ENCODE peak calls at places on chromosomes 1 and 21, in ten cellular contexts. N is dorsolateral prefrontal cortex, J is naive B cell, I is ovary, A is skeletal muscle cell, W is HCEC 1CT, Q is tibial nerve, E is ACHN, K is T-helper 1 cell, Y is activated T-helper 1 cell treated with Interleukin-2 at 50 U/mL for 16 hours. R is an unnamed sample.

GRCh38 chr1:183304466-183305122 is 113.6 kb downstream of the NMNAT2 start:
- DNase-seq in N (no peak), J (no peak), I (no peak), A (no peak), W (no peak), Q (no peak), E (no peak), K (no peak), Y (no peak), R (no peak)

GRCh38 chr21:24395320-24395933 is 1211.9 kb downstream of the MRPL39 start:
- DNase-seq in N (no peak), J (no peak), I (no peak), A (no peak), W (no peak), Q (no peak), E (peak), K (no peak), Y (no peak), R (no peak)

GRCh38 chr21:22795091-22795490 is 1796.9 kb downstream of the NCAM2 start:
- DNase-seq in N (no peak), J (no peak), I (no peak), A (no peak), W (no peak), Q (no peak), E (no peak), K (no peak), Y (no peak), R (no peak)

GRCh38 chr1:244439391-244440032 is 12.2 kb downstream of the ADSS2 start:
- DNase-seq in N (no peak), J (no peak), I (no peak), A (no peak), W (no peak), Q (no peak), E (no peak), K (no peak), Y (no peak), R (no peak)

GRCh38 chr21:34017127-34017961 is 56.0 kb upstream of the MRPS6 start:
- DNase-seq in N (no peak), J (no peak), I (no peak), A (no peak), W (no peak), Q (no peak), E (no peak), K (no peak), Y (no peak), R (no peak)

GRCh38 chr21:22871692-22872091 is 1873.5 kb downstream of the NCAM2 start:
- DNase-seq in N (no peak), J (no peak), I (no peak), A (no peak), W (no peak), Q (no peak), E (no peak), K (no peak), Y (no peak), R (no peak)

GRCh38 chr1:193443886-193444285 is 257.5 kb upstream of the B3GALT2 start:
- DNase-seq in N (no peak), J (no peak), I (no peak), A (no peak), W (no peak), Q (no peak), E (no peak), K (no peak), Y (no peak), R (no peak)

GRCh38 chr1:201328576-201328975 is 45.3 kb downstream of the PKP1 start:
- DNase-seq in N (no peak), J (no peak), I (no peak), A (no peak), W (no peak), Q (no peak), E (no peak), K (no peak), Y (no peak), R (no peak)

GRCh38 chr1:54998677-54999076 is at the start of gene BSND:
- DNase-seq in N (no peak), J (no peak), I (no peak), A (no peak), W (no peak), Q (no peak), E (no peak), K (no peak), Y (no peak), R (no peak)

GRCh38 chr1:25554886-25555752 is 11.7 kb downstream of the LDLRAP1 start:
- DNase-seq in N (no peak), J (no peak), I (no peak), A (no peak), W (no peak), Q (no peak), E (no peak), K (no peak), Y (no peak), R (no peak)

GRCh38 chr1:24727490-24728214 is 17.6 kb upstream of the CLIC4 start:
- DNase-seq in N (no peak), J (peak), I (peak), A (no peak), W (peak), Q (no peak), E (peak), K (no peak), Y (no peak), R (no peak)

GRCh38 chr1:15577691-15578090 is 7.2 kb downstream of the AGMAT start:
- DNase-seq in N (no peak), J (no peak), I (no peak), A (no peak), W (no peak), Q (no peak), E (no peak), K (peak), Y (no peak), R (no peak)

GRCh38 chr1:36652011-36652410 is 169.3 kb upstream of the CSF3R start:
- DNase-seq in N (no peak), J (no peak), I (no peak), A (no peak), W (no peak), Q (no peak), E (no peak), K (no peak), Y (no peak), R (no peak)

GRCh38 chr1:232179896-232180760 is 449.8 kb downstream of the SIPA1L2 start:
- DNase-seq in N (no peak), J (no peak), I (no peak), A (no peak), W (no peak), Q (no peak), E (no peak), K (no peak), Y (no peak), R (no peak)

GRCh38 chr1:154431586-154432373 is 26.6 kb downstream of the IL6R start:
- DNase-seq in N (no peak), J (no peak), I (no peak), A (peak), W (peak), Q (no peak), E (peak), K (peak), Y (no peak), R (peak)

GRCh38 chr1:21308847-21309652 is 18.8 kb upstream of the ECE1 start:
- DNase-seq in N (no peak), J (no peak), I (no peak), A (no peak), W (no peak), Q (no peak), E (peak), K (no peak), Y (no peak), R (no peak)

GRCh38 chr21:43775795-43776430 is at the start of gene CSTB:
- DNase-seq in N (peak), J (peak), I (peak), A (no peak), W (peak), Q (peak), E (peak), K (peak), Y (peak), R (peak)

GRCh38 chr1:154583691-154584212 is 16.2 kb downstream of the CHRNB2 start:
- DNase-seq in N (no peak), J (no peak), I (peak), A (peak), W (peak), Q (no peak), E (no peak), K (no peak), Y (no peak), R (no peak)

GRCh38 chr1:51555866-51556619 is 37.0 kb upstream of the EPS15 start:
- DNase-seq in N (no peak), J (no peak), I (no peak), A (no peak), W (no peak), Q (no peak), E (no peak), K (no peak), Y (no peak), R (no peak)

GRCh38 chr21:16071082-16071481 is 341.3 kb downstream of the USP25 start:
- DNase-seq in N (peak), J (no peak), I (peak), A (no peak), W (no peak), Q (no peak), E (no peak), K (no peak), Y (no peak), R (no peak)

GRCh38 chr1:20699558-20699957 is 18.2 kb downstream of the KIF17 start:
- DNase-seq in N (no peak), J (no peak), I (no peak), A (peak), W (no peak), Q (no peak), E (no peak), K (no peak), Y (no peak), R (no peak)

GRCh38 chr1:165629848-165630628 is 996 bp upstream of the MGST3 start:
- DNase-seq in N (no peak), J (no peak), I (no peak), A (no peak), W (no peak), Q (no peak), E (no peak), K (no peak), Y (no peak), R (no peak)

GRCh38 chr1:203628997-203629508 is 2.4 kb downstream of the ATP2B4 start:
- DNase-seq in N (no peak), J (no peak), I (no peak), A (no peak), W (no peak), Q (no peak), E (peak), K (peak), Y (no peak), R (no peak)

GRCh38 chr1:56797079-56797685 is 22.0 kb downstream of the FYB2 start:
- DNase-seq in N (no peak), J (no peak), I (no peak), A (no peak), W (no peak), Q (no peak), E (no peak), K (no peak), Y (no peak), R (no peak)

GRCh38 chr1:232367293-232367692 is 262.6 kb downstream of the SIPA1L2 start:
- DNase-seq in N (no peak), J (no peak), I (no peak), A (no peak), W (no peak), Q (no peak), E (no peak), K (no peak), Y (no peak), R (no peak)

GRCh38 chr1:43935711-43936427 is 2.3 kb downstream of the ARTN start:
- DNase-seq in N (no peak), J (no peak), I (peak), A (no peak), W (no peak), Q (no peak), E (no peak), K (no peak), Y (no peak), R (no peak)

GRCh38 chr1:201309420-201309819 is 26.1 kb downstream of the PKP1 start:
- DNase-seq in N (peak), J (no peak), I (no peak), A (no peak), W (peak), Q (peak), E (peak), K (no peak), Y (no peak), R (no peak)

GRCh38 chr1:15943515-15944307 is 32.2 kb downstream of the ZBTB17 start:
- DNase-seq in N (no peak), J (no peak), I (peak), A (no peak), W (no peak), Q (no peak), E (no peak), K (no peak), Y (no peak), R (no peak)

GRCh38 chr1:117036018-117036421 is 24.1 kb upstream of the TTF2 start:
- DNase-seq in N (no peak), J (no peak), I (no peak), A (peak), W (no peak), Q (no peak), E (no peak), K (no peak), Y (no peak), R (no peak)

GRCh38 chr1:226351709-226352108 is 42.7 kb upstream of the LIN9 start:
- DNase-seq in N (no peak), J (no peak), I (no peak), A (no peak), W (no peak), Q (no peak), E (no peak), K (no peak), Y (no peak), R (no peak)

GRCh38 chr21:44425895-44426662 is 29.2 kb upstream of the LRRC3 start:
- DNase-seq in N (peak), J (no peak), I (no peak), A (no peak), W (no peak), Q (peak), E (no peak), K (no peak), Y (no peak), R (no peak)

GRCh38 chr1:108320851-108321250 is 77.0 kb upstream of the NBPF4 start:
- DNase-seq in N (no peak), J (no peak), I (no peak), A (no peak), W (no peak), Q (no peak), E (no peak), K (no peak), Y (no peak), R (no peak)

GRCh38 chr1:150233359-150234308 is 2.3 kb downstream of the ANP32E start:
- DNase-seq in N (no peak), J (no peak), I (peak), A (no peak), W (peak), Q (no peak), E (peak), K (peak), Y (no peak), R (peak)

GRCh38 chr1:2208309-2209239 is 14.0 kb upstream of the FAAP20 start:
- DNase-seq in N (no peak), J (no peak), I (peak), A (peak), W (peak), Q (no peak), E (peak), K (no peak), Y (no peak), R (no peak)

GRCh38 chr1:115310821-115311220 is 27.2 kb downstream of the NGF start:
- DNase-seq in N (no peak), J (no peak), I (no peak), A (no peak), W (no peak), Q (no peak), E (no peak), K (no peak), Y (no peak), R (no peak)

GRCh38 chr1:219347376-219347775 is 173.7 kb downstream of the LYPLAL1 start:
- DNase-seq in N (no peak), J (no peak), I (no peak), A (no peak), W (no peak), Q (no peak), E (no peak), K (no peak), Y (no peak), R (no peak)

GRCh38 chr1:44327679-44328491 is 27.2 kb downstream of the ERI3 start:
- DNase-seq in N (peak), J (no peak), I (peak), A (peak), W (peak), Q (peak), E (peak), K (no peak), Y (no peak), R (no peak)

GRCh38 chr1:222979561-222979960 is 163.5 kb downstream of the TLR5 start:
- DNase-seq in N (no peak), J (no peak), I (no peak), A (no peak), W (no peak), Q (no peak), E (no peak), K (no peak), Y (no peak), R (no peak)